ENCODE peak calls at places on chromosomes 1 and 21, in seven cellular contexts. One of them, this sample, is unnamed.

GRCh38 chr1:1198423-1199140 is 7.8 kb downstream of the TNFRSF18 start:
- DNase-seq in HepG2: no peak
- DNase-seq in HCT116: no peak
- DNase-seq in IMR-90: no peak
- DNase-seq in A549: no peak
- DNase-seq in K562: no peak
- DNase-seq in H1: peak
- DNase-seq in this sample: no peak

GRCh38 chr1:216531308-216532239 is 108.3 kb upstream of the USH2A start:
- DNase-seq in H1: no peak
- DNase-seq in IMR-90: peak
- DNase-seq in K562: no peak
- DNase-seq in HepG2: no peak
- DNase-seq in A549: no peak
- DNase-seq in HCT116: no peak
- DNase-seq in this sample: no peak

GRCh38 chr1:110674337-110675059 is at the start of gene KCNA3:
- DNase-seq in HCT116: no peak
- DNase-seq in IMR-90: no peak
- DNase-seq in K562: no peak
- DNase-seq in H1: peak
- DNase-seq in A549: no peak
- DNase-seq in HepG2: no peak
- DNase-seq in this sample: no peak

GRCh38 chr1:110982320-110982719 is 18.6 kb upstream of the LRIF1 start:
- DNase-seq in IMR-90: no peak
- DNase-seq in HCT116: no peak
- DNase-seq in HepG2: no peak
- DNase-seq in A549: no peak
- DNase-seq in K562: no peak
- DNase-seq in H1: no peak
- DNase-seq in this sample: no peak

GRCh38 chr1:55127827-55128343 is 87.3 kb downstream of the USP24 start:
- DNase-seq in IMR-90: peak
- DNase-seq in A549: peak
- DNase-seq in HCT116: no peak
- DNase-seq in K562: no peak
- DNase-seq in H1: no peak
- DNase-seq in HepG2: no peak
- DNase-seq in this sample: peak

GRCh38 chr1:189606795-189607476 is 870.7 kb downstream of the BRINP3 start:
- DNase-seq in K562: no peak
- DNase-seq in A549: peak
- DNase-seq in HepG2: no peak
- DNase-seq in HCT116: no peak
- DNase-seq in H1: no peak
- DNase-seq in IMR-90: peak
- DNase-seq in this sample: no peak

GRCh38 chr1:226125831-226126230 is 60.7 kb downstream of the ACBD3 start:
- DNase-seq in A549: no peak
- DNase-seq in H1: no peak
- DNase-seq in IMR-90: no peak
- DNase-seq in K562: no peak
- DNase-seq in HepG2: no peak
- DNase-seq in HCT116: no peak
- DNase-seq in this sample: no peak

GRCh38 chr1:86741947-86742572 is 37.7 kb downstream of the SH3GLB1 start:
- DNase-seq in IMR-90: peak
- DNase-seq in K562: peak
- DNase-seq in H1: no peak
- DNase-seq in HepG2: peak
- DNase-seq in A549: peak
- DNase-seq in HCT116: peak
- DNase-seq in this sample: no peak

GRCh38 chr1:67535474-67535873 is 105.3 kb upstream of the SERBP1 start:
- DNase-seq in IMR-90: peak
- DNase-seq in H1: peak
- DNase-seq in HepG2: peak
- DNase-seq in K562: peak
- DNase-seq in A549: peak
- DNase-seq in HCT116: peak
- DNase-seq in this sample: peak

GRCh38 chr1:92953491-92953890 is 7.8 kb downstream of the DIPK1A start:
- DNase-seq in A549: no peak
- DNase-seq in H1: no peak
- DNase-seq in HepG2: no peak
- DNase-seq in K562: no peak
- DNase-seq in HCT116: no peak
- DNase-seq in IMR-90: no peak
- DNase-seq in this sample: no peak

GRCh38 chr21:31234936-31235335 is 109.1 kb downstream of the TIAM1 start:
- DNase-seq in HepG2: no peak
- DNase-seq in H1: no peak
- DNase-seq in HCT116: no peak
- DNase-seq in IMR-90: no peak
- DNase-seq in A549: no peak
- DNase-seq in K562: no peak
- DNase-seq in this sample: no peak

GRCh38 chr1:94909486-94909885 is 17.4 kb downstream of the CNN3 start:
- DNase-seq in K562: no peak
- DNase-seq in IMR-90: no peak
- DNase-seq in A549: no peak
- DNase-seq in HepG2: no peak
- DNase-seq in HCT116: no peak
- DNase-seq in H1: no peak
- DNase-seq in this sample: no peak

GRCh38 chr1:24442764-24443163 is 27.2 kb downstream of the NIPAL3 start:
- DNase-seq in H1: no peak
- DNase-seq in IMR-90: peak
- DNase-seq in HCT116: no peak
- DNase-seq in A549: no peak
- DNase-seq in HepG2: no peak
- DNase-seq in K562: no peak
- DNase-seq in this sample: no peak

GRCh38 chr1:210363119-210363518 is 34.4 kb downstream of the HHAT start:
- DNase-seq in HCT116: no peak
- DNase-seq in H1: no peak
- DNase-seq in IMR-90: no peak
- DNase-seq in K562: no peak
- DNase-seq in A549: no peak
- DNase-seq in HepG2: no peak
- DNase-seq in this sample: no peak

GRCh38 chr1:209651148-209651547 is 1.1 kb downstream of the LAMB3 start:
- DNase-seq in A549: peak
- DNase-seq in HCT116: peak
- DNase-seq in H1: no peak
- DNase-seq in K562: peak
- DNase-seq in IMR-90: peak
- DNase-seq in HepG2: no peak
- DNase-seq in this sample: no peak

GRCh38 chr1:53946252-53947171 is at the start of gene LRRC42:
- DNase-seq in H1: no peak
- DNase-seq in IMR-90: no peak
- DNase-seq in A549: no peak
- DNase-seq in K562: peak
- DNase-seq in HepG2: no peak
- DNase-seq in HCT116: no peak
- DNase-seq in this sample: no peak

GRCh38 chr1:19137158-19137557 is 72.9 kb downstream of the UBR4 start:
- DNase-seq in HCT116: no peak
- DNase-seq in K562: no peak
- DNase-seq in IMR-90: no peak
- DNase-seq in HepG2: no peak
- DNase-seq in H1: no peak
- DNase-seq in A549: no peak
- DNase-seq in this sample: no peak

GRCh38 chr1:183349201-183349711 is 68.9 kb downstream of the NMNAT2 start:
- DNase-seq in HCT116: no peak
- DNase-seq in HepG2: no peak
- DNase-seq in A549: no peak
- DNase-seq in H1: no peak
- DNase-seq in IMR-90: peak
- DNase-seq in K562: no peak
- DNase-seq in this sample: no peak

GRCh38 chr1:201214461-201214860 is 23.8 kb downstream of the IGFN1 start:
- DNase-seq in IMR-90: no peak
- DNase-seq in A549: peak
- DNase-seq in HCT116: no peak
- DNase-seq in K562: peak
- DNase-seq in HepG2: no peak
- DNase-seq in H1: no peak
- DNase-seq in this sample: no peak

GRCh38 chr1:201274616-201275265 is 8.6 kb upstream of the PKP1 start:
- DNase-seq in K562: no peak
- DNase-seq in HepG2: no peak
- DNase-seq in H1: no peak
- DNase-seq in HCT116: no peak
- DNase-seq in A549: no peak
- DNase-seq in IMR-90: no peak
- DNase-seq in this sample: no peak

GRCh38 chr21:31660134-31660565 is 657 bp downstream of the SOD1 start:
- DNase-seq in HepG2: no peak
- DNase-seq in A549: no peak
- DNase-seq in HCT116: no peak
- DNase-seq in K562: no peak
- DNase-seq in IMR-90: no peak
- DNase-seq in H1: no peak
- DNase-seq in this sample: no peak

GRCh38 chr1:102897537-102897936 is 210.8 kb downstream of the COL11A1 start:
- DNase-seq in H1: no peak
- DNase-seq in HepG2: no peak
- DNase-seq in IMR-90: peak
- DNase-seq in A549: peak
- DNase-seq in HCT116: no peak
- DNase-seq in K562: no peak
- DNase-seq in this sample: no peak

GRCh38 chr21:36430841-36431240 is 45.6 kb downstream of the CHAF1B start:
- DNase-seq in HCT116: no peak
- DNase-seq in H1: no peak
- DNase-seq in K562: no peak
- DNase-seq in IMR-90: no peak
- DNase-seq in HepG2: no peak
- DNase-seq in A549: no peak
- DNase-seq in this sample: no peak

GRCh38 chr1:85495556-85495955 is 30.6 kb upstream of the DDAH1 start:
- DNase-seq in HepG2: no peak
- DNase-seq in IMR-90: peak
- DNase-seq in K562: no peak
- DNase-seq in A549: peak
- DNase-seq in HCT116: peak
- DNase-seq in H1: no peak
- DNase-seq in this sample: no peak

GRCh38 chr1:112828716-112829115 is 113.6 kb upstream of the PPM1J start:
- DNase-seq in HepG2: no peak
- DNase-seq in H1: no peak
- DNase-seq in A549: no peak
- DNase-seq in K562: no peak
- DNase-seq in IMR-90: no peak
- DNase-seq in HCT116: no peak
- DNase-seq in this sample: no peak

GRCh38 chr1:71561206-71561605 is 480.4 kb upstream of the ZRANB2 start:
- DNase-seq in K562: no peak
- DNase-seq in HCT116: no peak
- DNase-seq in A549: no peak
- DNase-seq in IMR-90: peak
- DNase-seq in H1: no peak
- DNase-seq in HepG2: no peak
- DNase-seq in this sample: no peak

GRCh38 chr1:201468501-201468843 is 516 bp downstream of the PHLDA3 start:
- DNase-seq in HepG2: no peak
- DNase-seq in H1: no peak
- DNase-seq in HCT116: no peak
- DNase-seq in K562: no peak
- DNase-seq in A549: peak
- DNase-seq in IMR-90: no peak
- DNase-seq in this sample: no peak

GRCh38 chr1:15038232-15039016 is 115.1 kb upstream of the TMEM51 start:
- DNase-seq in A549: peak
- DNase-seq in HCT116: peak
- DNase-seq in H1: no peak
- DNase-seq in K562: peak
- DNase-seq in IMR-90: peak
- DNase-seq in HepG2: peak
- DNase-seq in this sample: no peak
- TF ChIP-seq CEBPB in A549: no peak
- TF ChIP-seq CEBPB in HCT116: no peak
- TF ChIP-seq CEBPB in H1: no peak
- TF ChIP-seq CEBPB in K562: peak
- TF ChIP-seq CEBPB in IMR-90: peak
- TF ChIP-seq CEBPB in HepG2: peak
- TF ChIP-seq CEBPB in this sample: no peak

DNA sequence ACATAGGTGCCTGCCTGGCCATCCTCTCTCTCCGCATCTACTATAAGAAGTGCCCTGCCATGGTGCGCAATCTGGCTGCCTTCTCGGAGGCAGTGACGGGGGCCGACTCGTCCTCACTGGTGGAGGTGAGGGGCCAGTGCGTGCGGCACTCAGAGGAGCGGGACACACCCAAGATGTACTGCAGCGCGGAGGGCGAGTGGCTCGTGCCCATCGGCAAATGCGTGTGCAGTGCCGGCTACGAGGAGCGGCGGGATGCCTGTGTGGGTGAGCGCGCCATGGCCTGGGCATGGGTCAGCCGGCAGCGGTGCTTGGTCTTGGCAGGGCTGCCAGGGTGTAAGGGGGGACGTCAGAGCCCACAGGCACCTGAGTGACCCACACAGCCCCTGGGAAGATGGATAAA is 13.3 kb downstream of the EPHA8 start:
- DNase-seq in A549: no peak
- DNase-seq in IMR-90: no peak
- DNase-seq in HepG2: no peak
- DNase-seq in H1: no peak
- DNase-seq in HCT116: no peak
- DNase-seq in K562: no peak
- DNase-seq in this sample: no peak
- H3K4me3 ChIP-seq in A549: no peak
- H3K4me3 ChIP-seq in IMR-90: no peak
- H3K4me3 ChIP-seq in HepG2: no peak
- H3K4me3 ChIP-seq in H1: no peak
- H3K4me3 ChIP-seq in HCT116: no peak
- H3K4me3 ChIP-seq in K562: no peak
- H3K4me3 ChIP-seq in this sample: no peak

DNA sequence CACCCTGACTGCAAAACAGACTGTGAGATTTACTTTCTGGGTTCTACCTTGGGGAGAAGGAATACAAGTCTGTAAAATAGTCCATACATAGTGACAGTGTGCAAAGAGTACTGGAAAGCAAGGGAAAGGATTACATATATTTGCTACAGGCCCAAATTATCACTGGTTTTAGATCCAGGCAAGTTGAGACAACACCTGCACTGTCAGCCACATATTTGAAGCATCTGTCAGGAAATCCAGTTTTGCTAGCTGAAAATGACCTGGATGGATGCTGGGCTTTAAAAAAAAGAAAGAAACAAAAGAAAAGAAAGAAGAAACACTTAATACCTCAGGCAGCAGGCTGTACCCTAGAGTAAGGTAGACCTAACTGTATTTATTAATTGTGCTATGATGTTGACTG is 23.9 kb upstream of the SPRR2G start:
- DNase-seq in HepG2: no peak
- DNase-seq in H1: no peak
- DNase-seq in IMR-90: no peak
- DNase-seq in A549: no peak
- DNase-seq in HCT116: no peak
- DNase-seq in K562: no peak
- DNase-seq in this sample: no peak
- TF ChIP-seq CEBPB in HepG2: no peak
- TF ChIP-seq CEBPB in H1: no peak
- TF ChIP-seq CEBPB in IMR-90: no peak
- TF ChIP-seq CEBPB in A549: no peak
- TF ChIP-seq CEBPB in HCT116: no peak
- TF ChIP-seq CEBPB in K562: no peak
- TF ChIP-seq CEBPB in this sample: no peak

GRCh38 chr1:13757693-13758092 is 57.7 kb downstream of the PRDM2 start:
- DNase-seq in HCT116: no peak
- DNase-seq in IMR-90: no peak
- DNase-seq in A549: no peak
- DNase-seq in H1: no peak
- DNase-seq in K562: no peak
- DNase-seq in HepG2: no peak
- DNase-seq in this sample: no peak
- H3K4me3 ChIP-seq in HCT116: no peak
- H3K4me3 ChIP-seq in IMR-90: no peak
- H3K4me3 ChIP-seq in A549: no peak
- H3K4me3 ChIP-seq in H1: no peak
- H3K4me3 ChIP-seq in K562: no peak
- H3K4me3 ChIP-seq in HepG2: no peak
- H3K4me3 ChIP-seq in this sample: no peak

This sample was measured in GM12878.